ENCODE peak calls at places on chromosomes 6 and 20, in four cellular contexts. One of them, this sample, is unnamed.

GRCh38 chr6:63114610-63115009 is 96.7 kb upstream of the FKBP1C start:
- DNase-seq in pancreas: no peak
- DNase-seq in foreskin fibroblast: no peak
- DNase-seq in iPS DF 6.9: no peak
- DNase-seq in this sample: no peak

GRCh38 chr6:167219967-167220512 is 62.3 kb upstream of the GPR31 start:
- DNase-seq in pancreas: no peak
- DNase-seq in foreskin fibroblast: no peak
- DNase-seq in iPS DF 6.9: no peak
- DNase-seq in this sample: no peak

GRCh38 chr6:150016324-150017185 is 8.8 kb downstream of the RAET1L start:
- DNase-seq in pancreas: peak
- DNase-seq in foreskin fibroblast: peak
- DNase-seq in iPS DF 6.9: no peak
- DNase-seq in this sample: peak

GRCh38 chr6:76247527-76247926 is 175.1 kb upstream of the IMPG1 start:
- DNase-seq in pancreas: no peak
- DNase-seq in foreskin fibroblast: no peak
- DNase-seq in iPS DF 6.9: no peak
- DNase-seq in this sample: no peak

GRCh38 chr6:84926756-84927155 is 162.4 kb upstream of the TBX18 start:
- DNase-seq in pancreas: no peak
- DNase-seq in foreskin fibroblast: peak
- DNase-seq in iPS DF 6.9: no peak
- DNase-seq in this sample: no peak

GRCh38 chr6:71250050-71250689 is 38.4 kb upstream of the OGFRL1 start:
- DNase-seq in pancreas: no peak
- DNase-seq in foreskin fibroblast: peak
- DNase-seq in iPS DF 6.9: no peak
- DNase-seq in this sample: no peak

GRCh38 chr6:142702501-142703460 is 242.2 kb downstream of the HIVEP2 start:
- DNase-seq in pancreas: no peak
- DNase-seq in foreskin fibroblast: no peak
- DNase-seq in iPS DF 6.9: no peak
- DNase-seq in this sample: no peak

GRCh38 chr6:178119-178518 is 114.2 kb upstream of the DUSP22 start:
- DNase-seq in pancreas: no peak
- DNase-seq in foreskin fibroblast: no peak
- DNase-seq in iPS DF 6.9: no peak
- DNase-seq in this sample: no peak

GRCh38 chr20:41118632-41119031 is 18.7 kb upstream of the PLCG1 start:
- DNase-seq in pancreas: no peak
- DNase-seq in foreskin fibroblast: no peak
- DNase-seq in iPS DF 6.9: no peak
- DNase-seq in this sample: no peak

GRCh38 chr20:33359399-33360261 is 41.7 kb downstream of the CDK5RAP1 start:
- DNase-seq in pancreas: no peak
- DNase-seq in foreskin fibroblast: no peak
- DNase-seq in iPS DF 6.9: no peak
- DNase-seq in this sample: no peak

GRCh38 chr20:32880635-32881034 is 21.9 kb downstream of the EFCAB8 start:
- DNase-seq in pancreas: no peak
- DNase-seq in foreskin fibroblast: no peak
- DNase-seq in iPS DF 6.9: no peak
- DNase-seq in this sample: no peak

GRCh38 chr6:108114861-108115597 is 40.5 kb upstream of the OSTM1 start:
- DNase-seq in pancreas: peak
- DNase-seq in foreskin fibroblast: peak
- DNase-seq in iPS DF 6.9: no peak
- DNase-seq in this sample: no peak

GRCh38 chr6:19562468-19562867 is 274.7 kb upstream of the ID4 start:
- DNase-seq in pancreas: no peak
- DNase-seq in foreskin fibroblast: no peak
- DNase-seq in iPS DF 6.9: no peak
- DNase-seq in this sample: no peak

GRCh38 chr6:113122060-113122459 is 735.1 kb upstream of the MARCKS start:
- DNase-seq in pancreas: no peak
- DNase-seq in foreskin fibroblast: peak
- DNase-seq in iPS DF 6.9: peak
- DNase-seq in this sample: no peak

GRCh38 chr6:121236984-121237383 is 97.3 kb downstream of the TBC1D32 start:
- DNase-seq in pancreas: no peak
- DNase-seq in foreskin fibroblast: no peak
- DNase-seq in iPS DF 6.9: no peak
- DNase-seq in this sample: no peak

GRCh38 chr6:156782691-156783320 is 5.6 kb downstream of the ARID1B start:
- DNase-seq in pancreas: no peak
- DNase-seq in foreskin fibroblast: no peak
- DNase-seq in iPS DF 6.9: no peak
- DNase-seq in this sample: no peak

GRCh38 chr6:93849857-93850256 is 430.5 kb upstream of the EPHA7 start:
- DNase-seq in pancreas: no peak
- DNase-seq in foreskin fibroblast: no peak
- DNase-seq in iPS DF 6.9: no peak
- DNase-seq in this sample: no peak

GRCh38 chr6:30037182-30037788 is 23.8 kb upstream of the POLR1H start:
- DNase-seq in pancreas: no peak
- DNase-seq in foreskin fibroblast: no peak
- DNase-seq in iPS DF 6.9: no peak
- DNase-seq in this sample: no peak

GRCh38 chr6:10382322-10382721 is 32.6 kb downstream of the TFAP2A start:
- DNase-seq in pancreas: no peak
- DNase-seq in foreskin fibroblast: no peak
- DNase-seq in iPS DF 6.9: no peak
- DNase-seq in this sample: no peak

GRCh38 chr6:148166339-148166949 is 176.2 kb upstream of the SASH1 start:
- DNase-seq in pancreas: no peak
- DNase-seq in foreskin fibroblast: peak
- DNase-seq in iPS DF 6.9: no peak
- DNase-seq in this sample: no peak

GRCh38 chr6:42696526-42697267 is 25.7 kb downstream of the PRPH2 start:
- DNase-seq in pancreas: no peak
- DNase-seq in foreskin fibroblast: peak
- DNase-seq in iPS DF 6.9: no peak
- DNase-seq in this sample: no peak

GRCh38 chr6:41464481-41464880 is 81.7 kb upstream of the FOXP4 start:
- DNase-seq in pancreas: no peak
- DNase-seq in foreskin fibroblast: no peak
- DNase-seq in iPS DF 6.9: no peak
- DNase-seq in this sample: no peak

GRCh38 chr20:611843-612185 is 1.7 kb upstream of the TCF15 start:
- DNase-seq in pancreas: no peak
- DNase-seq in foreskin fibroblast: no peak
- DNase-seq in iPS DF 6.9: no peak
- DNase-seq in this sample: no peak

This sample was measured in stomach.